ENCODE peak calls at places on chromosomes 16 and 17, in five cellular contexts. W is IMR-90, I is neuronal stem cell, M is H9, E is mesenchymal stem cell. U is an unnamed sample.

GRCh38 chr16:4081577-4082021 is 34.6 kb downstream of the ADCY9 start:
- DNase-seq in W (peak), M (no peak), I (no peak), E (no peak), U (no peak)

GRCh38 chr17:68195667-68196393 is 52.0 kb upstream of the AMZ2 start:
- DNase-seq in I (no peak), W (no peak), E (no peak), M (peak), U (no peak)

GRCh38 chr16:50308237-50308965 is 42.0 kb downstream of the ADCY7 start:
- DNase-seq in I (no peak), E (no peak), M (no peak), W (no peak), U (no peak)

GRCh38 chr17:47957591-47958490 is at the start of gene PRR15L:
- DNase-seq in W (no peak), I (no peak), M (peak), E (no peak), U (no peak)

GRCh38 chr16:59645194-59645593 is 911.1 kb upstream of the GOT2 start:
- DNase-seq in I (no peak), M (no peak), W (no peak), E (no peak), U (no peak)

GRCh38 chr17:50184611-50185398 is 16.6 kb downstream of the COL1A1 start:
- DNase-seq in M (no peak), I (no peak), W (peak), E (peak), U (peak)

GRCh38 chr16:11325404-11326083 is 19.7 kb upstream of the RMI2 start:
- DNase-seq in I (no peak), M (no peak), E (no peak), W (no peak), U (no peak)

GRCh38 chr17:67759355-67760171 is 41.8 kb downstream of the NOL11 start:
- DNase-seq in W (peak), E (no peak), I (no peak), M (no peak), U (no peak)

GRCh38 chr17:10352866-10353265 is 19.9 kb downstream of the MYH13 start:
- DNase-seq in I (no peak), E (no peak), W (no peak), M (no peak), U (no peak)

GRCh38 chr17:1491406-1492248 is 859 bp downstream of the MYO1C start:
- DNase-seq in I (no peak), M (no peak), W (no peak), E (peak), U (peak)

GRCh38 chr17:43909537-43910231 is 2.3 kb upstream of the MPP2 start:
- DNase-seq in M (no peak), W (no peak), E (no peak), I (no peak), U (no peak)

GRCh38 chr16:64751906-64752305 is 370.0 kb downstream of the CDH11 start:
- DNase-seq in E (peak), M (no peak), W (peak), I (no peak), U (no peak)

GRCh38 chr16:69306031-69306430 is 5.1 kb upstream of the VPS4A start:
- DNase-seq in I (no peak), W (no peak), M (no peak), E (no peak), U (no peak)

GRCh38 chr17:39096435-39097158 is 54.8 kb downstream of the PLXDC1 start:
- DNase-seq in I (no peak), E (no peak), W (no peak), M (no peak), U (no peak)

GRCh38 chr16:74169687-74170522 is 126.7 kb upstream of the PSMD7 start:
- DNase-seq in W (peak), M (no peak), E (peak), I (no peak), U (no peak)

GRCh38 chr16:6605490-6605889 is 727.2 kb upstream of the RBFOX1 start:
- DNase-seq in E (no peak), M (no peak), W (no peak), I (no peak), U (no peak)

GRCh38 chr17:27459433-27459832 is 3.2 kb downstream of the KSR1 start:
- DNase-seq in I (no peak), E (peak), M (no peak), W (no peak), U (no peak)

GRCh38 chr16:5015351-5015750 is 18.4 kb downstream of the NAGPA start:
- DNase-seq in E (no peak), W (no peak), I (no peak), M (no peak), U (no peak)

GRCh38 chr17:68591583-68591982 is 9.6 kb downstream of the FAM20A start:
- DNase-seq in W (no peak), M (peak), I (peak), E (no peak), U (no peak)

GRCh38 chr16:66651474-66651765 is 45.1 kb downstream of the CMTM4 start:
- DNase-seq in I (no peak), E (no peak), M (no peak), W (no peak), U (peak)

GRCh38 chr16:142405-142804 is 3.9 kb upstream of the NPRL3 start:
- DNase-seq in W (no peak), I (no peak), M (no peak), E (no peak), U (no peak)

GRCh38 chr16:56859636-56860035 is 5.4 kb upstream of the SLC12A3 start:
- DNase-seq in M (no peak), W (no peak), E (no peak), I (no peak), U (no peak)
- H2AK5ac ChIP-seq in M (no peak), W (no peak), E (no peak), I (no peak), U (no peak)

DNA sequence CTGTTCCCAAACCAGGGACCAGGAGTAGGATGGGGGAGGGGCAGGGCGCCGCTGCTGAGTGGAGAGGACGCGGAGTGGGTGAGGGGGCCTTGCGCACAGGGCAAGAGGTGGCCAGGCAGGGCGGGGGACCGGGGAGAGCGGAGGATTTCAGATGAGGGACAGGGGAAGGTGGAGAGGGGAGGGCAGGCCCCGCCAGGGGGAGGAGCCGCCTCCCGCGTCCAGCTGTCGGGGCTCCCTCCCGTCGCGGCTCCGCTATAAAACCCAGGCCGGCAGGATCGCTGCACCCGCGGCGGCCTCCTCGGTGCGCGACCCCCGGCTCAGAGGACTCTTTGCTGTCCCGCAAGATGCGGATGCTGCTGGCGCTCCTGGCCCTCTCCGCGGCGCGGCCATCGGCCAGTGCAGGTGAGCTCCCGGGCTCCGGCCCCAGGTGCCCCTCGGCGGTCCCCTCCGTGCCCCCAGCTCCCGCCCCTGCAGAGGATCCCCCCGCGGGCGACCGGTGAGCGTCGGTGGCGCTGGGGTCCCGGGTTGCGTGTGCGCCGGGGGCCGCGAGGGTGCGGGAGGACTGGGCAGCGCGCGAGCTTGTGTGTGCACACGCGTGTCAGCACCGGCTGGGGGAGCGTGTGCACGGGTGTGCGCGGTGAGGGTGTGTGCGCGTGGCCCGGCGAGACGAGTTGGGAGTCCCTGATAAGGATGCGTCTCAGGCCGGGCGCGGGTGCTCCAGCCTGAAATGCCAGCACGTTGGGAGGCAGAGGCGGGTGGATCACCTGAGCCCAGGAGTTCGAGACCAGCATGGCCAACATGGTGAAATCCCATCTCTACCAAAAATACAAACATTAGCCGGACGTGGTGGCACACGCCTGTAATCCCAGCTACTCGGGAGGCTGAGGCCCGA is at the start of gene CA4:
- DNase-seq in W (no peak), I (no peak), E (no peak), M (peak), U (no peak)
- H3K18ac ChIP-seq in W (no peak), I (peak), E (no peak), M (no peak), U (no peak)

GRCh38 chr17:17694229-17695081 is 13.2 kb downstream of the RAI1 start:
- DNase-seq in W (peak), M (peak), I (no peak), E (peak), U (peak)

GRCh38 chr17:17692353-17693252 is 11.3 kb downstream of the RAI1 start:
- DNase-seq in E (no peak), I (no peak), M (no peak), W (no peak), U (no peak)

GRCh38 chr17:17691468-17692263 is 10.4 kb downstream of the RAI1 start:
- DNase-seq in W (no peak), M (no peak), I (no peak), E (peak), U (no peak)

GRCh38 chr17:17693955-17694228 is 12.6 kb downstream of the RAI1 start:
- DNase-seq in I (no peak), E (no peak), W (no peak), M (peak), U (no peak)

DNA sequence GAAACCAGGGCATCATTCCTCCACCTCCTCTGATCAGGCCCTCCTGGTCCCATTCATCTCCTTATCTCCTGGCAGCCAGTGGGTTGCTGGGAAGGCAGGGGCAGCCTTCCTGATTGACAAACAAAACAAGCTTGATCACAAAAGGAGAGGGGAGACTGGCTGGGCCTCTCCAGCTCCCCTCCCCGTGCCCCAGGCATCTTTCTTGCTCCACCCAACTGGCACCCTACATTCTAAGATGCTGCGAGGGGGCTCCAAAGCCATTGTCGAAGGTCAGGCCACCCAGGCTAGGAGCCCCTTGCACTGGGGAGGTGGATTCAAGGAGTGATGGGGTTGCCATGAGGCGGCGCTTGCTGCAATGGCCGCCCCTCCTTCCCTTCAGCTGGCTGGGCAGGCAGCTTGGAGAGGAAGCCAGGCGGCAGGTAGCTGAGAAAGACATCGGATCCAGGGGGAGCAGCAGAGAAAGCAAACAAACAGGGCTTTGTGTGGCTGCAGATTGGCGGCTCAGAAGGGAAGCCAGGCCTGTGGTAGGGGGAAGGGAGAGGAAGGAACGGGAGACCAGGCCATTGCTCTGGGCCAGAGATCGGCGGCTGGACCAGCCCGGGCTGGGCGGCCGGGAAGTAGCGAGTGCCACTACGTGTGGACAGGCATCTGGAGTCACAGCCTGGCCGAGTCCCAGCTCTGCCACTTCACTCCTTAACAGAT is 12.1 kb downstream of the RAI1 start:
- DNase-seq in W (no peak), M (peak), E (peak), I (no peak), U (no peak)
- H3K14ac ChIP-seq in W (peak), M (peak), E (no peak), I (peak), U (peak)

GRCh38 chr17:81302324-81302723 is 7.2 kb upstream of the SLC38A10 start:
- DNase-seq in W (no peak), I (no peak), M (no peak), E (no peak), U (no peak)

GRCh38 chr17:81301195-81302144 is 6.4 kb upstream of the SLC38A10 start:
- DNase-seq in E (no peak), W (no peak), I (no peak), M (no peak), U (peak)

GRCh38 chr17:81299846-81300585 is 4.9 kb upstream of the SLC38A10 start:
- DNase-seq in E (no peak), I (no peak), M (no peak), W (no peak), U (no peak)

GRCh38 chr17:81298991-81299733 is 4.1 kb upstream of the SLC38A10 start:
- DNase-seq in M (no peak), E (no peak), I (no peak), W (no peak), U (no peak)

GRCh38 chr17:81300586-81301155 is 5.6 kb upstream of the SLC38A10 start:
- DNase-seq in I (no peak), E (no peak), W (no peak), M (no peak), U (no peak)
- H2AK5ac ChIP-seq in I (peak), E (no peak), W (no peak), M (no peak), U (no peak)

DNA sequence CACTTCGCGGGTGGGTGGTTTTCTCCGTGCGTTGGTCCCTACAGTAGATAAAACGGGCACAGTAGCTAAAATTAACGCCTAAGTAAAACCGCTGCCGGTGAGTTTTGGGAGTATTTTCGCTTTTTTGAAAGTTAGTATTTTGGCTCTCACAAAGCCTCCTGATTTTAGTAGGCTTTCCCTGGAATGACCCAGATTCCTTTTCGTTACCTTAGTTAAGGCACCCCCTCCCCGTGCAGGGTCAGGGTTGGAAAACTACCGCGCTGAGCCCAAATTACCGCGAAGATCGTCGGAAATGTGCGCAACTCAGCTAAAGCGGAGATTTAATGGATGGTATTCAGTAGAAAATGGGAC is 28.3 kb upstream of the ST6GALNAC1 start:
- DNase-seq in E (no peak), I (no peak), M (no peak), W (no peak), U (no peak)
- H3K18ac ChIP-seq in E (peak), I (peak), M (no peak), W (peak), U (no peak)

DNA sequence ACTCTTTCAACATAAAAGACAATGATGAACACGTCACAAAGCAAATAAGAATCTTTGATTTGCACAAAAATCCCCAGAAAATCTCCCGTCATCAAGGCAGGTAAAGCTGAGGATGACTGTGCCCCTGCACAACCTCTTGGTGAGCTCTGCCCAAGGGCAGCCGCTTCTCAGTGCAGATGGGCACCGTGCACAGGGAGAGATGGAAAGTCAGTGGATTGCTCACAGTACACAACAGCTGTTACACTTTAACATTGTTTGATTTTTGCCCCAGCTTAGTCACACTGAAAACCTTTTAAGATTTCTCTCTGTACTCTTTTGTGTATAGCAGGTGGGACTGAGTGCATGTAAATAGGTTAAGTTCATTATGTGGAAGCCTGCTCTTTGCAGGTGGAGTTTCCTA is 104.2 kb downstream of the CDK5R1 start:
- DNase-seq in E (no peak), W (no peak), I (no peak), M (no peak), U (no peak)
- H3K14ac ChIP-seq in E (no peak), W (no peak), I (no peak), M (no peak), U (no peak)

DNA sequence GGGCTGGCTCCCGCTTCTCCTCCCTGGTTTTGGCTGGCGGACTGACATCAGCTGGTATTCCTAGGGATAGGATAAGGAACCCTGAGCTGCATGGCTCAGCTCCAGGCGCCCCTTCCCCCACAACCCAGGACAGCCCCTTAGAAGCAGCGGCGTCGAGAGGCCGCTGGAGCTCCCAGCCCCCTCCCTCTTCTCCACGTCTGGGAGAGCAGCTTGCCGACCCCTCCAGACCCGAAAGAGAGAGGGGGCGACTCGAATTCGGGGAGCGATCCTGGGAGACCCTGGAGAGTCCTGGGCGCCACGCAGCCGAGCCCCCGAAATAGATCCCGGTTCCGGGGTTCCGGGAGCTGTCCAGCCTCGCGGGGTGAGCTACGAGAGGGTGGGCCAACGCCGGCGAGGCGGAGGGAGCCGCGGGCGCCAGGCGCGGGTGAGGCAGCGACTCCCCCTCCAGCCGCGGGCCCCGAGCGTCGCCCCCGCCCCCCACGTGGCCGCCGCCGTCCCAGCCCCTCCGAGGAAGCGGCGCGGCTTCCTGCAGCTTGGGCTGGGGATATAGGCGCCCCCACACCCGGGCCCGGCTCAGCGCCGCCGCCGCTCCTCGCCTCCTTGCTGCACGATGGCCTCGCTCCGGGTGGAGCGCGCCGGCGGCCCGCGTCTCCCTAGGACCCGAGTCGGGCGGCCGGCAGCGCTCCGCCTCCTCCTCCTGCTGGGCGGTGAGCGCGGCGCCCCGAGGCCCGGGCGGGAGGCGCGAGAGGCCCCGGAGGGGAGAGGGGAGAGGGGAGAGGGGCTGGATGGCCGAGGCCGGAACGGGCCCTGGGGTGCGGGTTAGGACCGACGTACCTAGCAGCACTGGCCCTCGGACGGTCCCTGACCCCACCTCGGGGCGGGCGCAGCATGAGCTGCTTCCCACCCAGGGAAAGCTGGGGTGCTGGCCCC is at the start of gene RAMP2:
- DNase-seq in W (no peak), M (no peak), I (no peak), E (peak), U (peak)
- H2AK5ac ChIP-seq in W (peak), M (no peak), I (peak), E (no peak), U (no peak)

GRCh38 chr17:37512442-37513070 is 22.9 kb downstream of the DUSP14 start:
- DNase-seq in E (no peak), M (no peak), I (no peak), W (no peak), U (no peak)
- H3K18ac ChIP-seq in E (no peak), M (no peak), I (peak), W (no peak), U (no peak)

GRCh38 chr17:82803185-82803584 is 36.6 kb downstream of the ZNF750 start:
- DNase-seq in W (no peak), E (no peak), I (no peak), M (no peak), U (no peak)

GRCh38 chr17:82802141-82802540 is 37.7 kb downstream of the ZNF750 start:
- DNase-seq in W (peak), I (no peak), E (peak), M (no peak), U (no peak)

GRCh38 chr17:82804442-82805191 is 35.2 kb downstream of the ZNF750 start:
- DNase-seq in E (no peak), I (no peak), W (peak), M (no peak), U (no peak)

GRCh38 chr17:82805254-82805653 is 34.6 kb downstream of the ZNF750 start:
- DNase-seq in E (no peak), I (no peak), M (no peak), W (no peak), U (no peak)

GRCh38 chr17:82803606-82804005 is 36.2 kb downstream of the ZNF750 start:
- DNase-seq in E (no peak), M (no peak), I (no peak), W (no peak), U (no peak)
- H3K14ac ChIP-seq in E (no peak), M (no peak), I (no peak), W (no peak), U (no peak)